ENCODE peak calls at places on chromosomes 1 and 21, in nine cellular contexts. One of them, this sample, is unnamed.

GRCh38 chr1:102262994-102263393 is 266.3 kb upstream of the OLFM3 start:
- DNase-seq in IMR-90: no peak
- DNase-seq in colonic mucosa: no peak
- DNase-seq in CD8-positive, alpha-beta T cell: no peak
- DNase-seq in tibial artery: no peak
- DNase-seq in psoas muscle: no peak
- DNase-seq in cardiac muscle cell: no peak
- DNase-seq in endothelial cell of umbilical vein: no peak
- DNase-seq in A673: peak; percentile 9
- DNase-seq in this sample: no peak

GRCh38 chr1:226978350-226979114 is 38.4 kb downstream of the COQ8A start:
- DNase-seq in IMR-90: no peak
- DNase-seq in colonic mucosa: no peak
- DNase-seq in CD8-positive, alpha-beta T cell: no peak
- DNase-seq in tibial artery: no peak
- DNase-seq in psoas muscle: no peak
- DNase-seq in cardiac muscle cell: no peak
- DNase-seq in endothelial cell of umbilical vein: no peak
- DNase-seq in A673: no peak
- DNase-seq in this sample: no peak

GRCh38 chr21:15066231-15066577 is 1.4 kb upstream of the NRIP1 start:
- DNase-seq in IMR-90: no peak
- DNase-seq in colonic mucosa: no peak
- DNase-seq in CD8-positive, alpha-beta T cell: no peak
- DNase-seq in tibial artery: no peak
- DNase-seq in psoas muscle: no peak
- DNase-seq in cardiac muscle cell: no peak
- DNase-seq in endothelial cell of umbilical vein: peak; percentile 54
- DNase-seq in A673: no peak
- DNase-seq in this sample: no peak

GRCh38 chr1:171961861-171962260 is 120.6 kb downstream of the DNM3 start:
- DNase-seq in IMR-90: no peak
- DNase-seq in colonic mucosa: no peak
- DNase-seq in CD8-positive, alpha-beta T cell: no peak
- DNase-seq in tibial artery: no peak
- DNase-seq in psoas muscle: no peak
- DNase-seq in cardiac muscle cell: no peak
- DNase-seq in endothelial cell of umbilical vein: no peak
- DNase-seq in A673: no peak
- DNase-seq in this sample: no peak

GRCh38 chr1:66253330-66253921 is 280.5 kb upstream of the SGIP1 start:
- DNase-seq in IMR-90: peak; percentile 85
- DNase-seq in colonic mucosa: no peak
- DNase-seq in CD8-positive, alpha-beta T cell: no peak
- DNase-seq in tibial artery: no peak
- DNase-seq in psoas muscle: no peak
- DNase-seq in cardiac muscle cell: peak; percentile 84
- DNase-seq in endothelial cell of umbilical vein: peak; percentile 89
- DNase-seq in A673: peak; percentile 82
- DNase-seq in this sample: no peak

GRCh38 chr1:71850936-71851335 is 431.4 kb downstream of the NEGR1 start:
- DNase-seq in IMR-90: peak; percentile 17
- DNase-seq in colonic mucosa: no peak
- DNase-seq in CD8-positive, alpha-beta T cell: no peak
- DNase-seq in tibial artery: peak; percentile 60
- DNase-seq in psoas muscle: no peak
- DNase-seq in cardiac muscle cell: peak; percentile 41
- DNase-seq in endothelial cell of umbilical vein: no peak
- DNase-seq in A673: no peak
- DNase-seq in this sample: no peak

GRCh38 chr1:27971674-27972073 is 11.9 kb downstream of the XKR8 start:
- DNase-seq in IMR-90: no peak
- DNase-seq in colonic mucosa: no peak
- DNase-seq in CD8-positive, alpha-beta T cell: no peak
- DNase-seq in tibial artery: no peak
- DNase-seq in psoas muscle: no peak
- DNase-seq in cardiac muscle cell: peak; percentile 67
- DNase-seq in endothelial cell of umbilical vein: no peak
- DNase-seq in A673: peak; percentile 59
- DNase-seq in this sample: no peak

GRCh38 chr1:53446051-53446450 is 13.1 kb upstream of the DMRTB1 start:
- DNase-seq in IMR-90: no peak
- DNase-seq in colonic mucosa: no peak
- DNase-seq in CD8-positive, alpha-beta T cell: no peak
- DNase-seq in tibial artery: no peak
- DNase-seq in psoas muscle: no peak
- DNase-seq in cardiac muscle cell: no peak
- DNase-seq in endothelial cell of umbilical vein: no peak
- DNase-seq in A673: no peak
- DNase-seq in this sample: no peak

GRCh38 chr1:117268926-117269378 is 58.2 kb upstream of the VTCN1 start:
- DNase-seq in IMR-90: no peak
- DNase-seq in colonic mucosa: no peak
- DNase-seq in CD8-positive, alpha-beta T cell: no peak
- DNase-seq in tibial artery: no peak
- DNase-seq in psoas muscle: no peak
- DNase-seq in cardiac muscle cell: no peak
- DNase-seq in endothelial cell of umbilical vein: no peak
- DNase-seq in A673: no peak
- DNase-seq in this sample: no peak

GRCh38 chr1:209936125-209936524 is 1.9 kb upstream of the SYT14 start:
- DNase-seq in IMR-90: no peak
- DNase-seq in colonic mucosa: no peak
- DNase-seq in CD8-positive, alpha-beta T cell: no peak
- DNase-seq in tibial artery: no peak
- DNase-seq in psoas muscle: no peak
- DNase-seq in cardiac muscle cell: no peak
- DNase-seq in endothelial cell of umbilical vein: no peak
- DNase-seq in A673: no peak
- DNase-seq in this sample: no peak

GRCh38 chr1:155892801-155893200 is 18.3 kb downstream of the RIT1 start:
- DNase-seq in IMR-90: peak; percentile 89
- DNase-seq in colonic mucosa: no peak
- DNase-seq in CD8-positive, alpha-beta T cell: no peak
- DNase-seq in tibial artery: no peak
- DNase-seq in psoas muscle: no peak
- DNase-seq in cardiac muscle cell: peak; percentile 66
- DNase-seq in endothelial cell of umbilical vein: peak; percentile 67
- DNase-seq in A673: peak; percentile 12
- DNase-seq in this sample: no peak

GRCh38 chr1:35047188-35047858 is 15.6 kb upstream of the ZMYM6 start:
- DNase-seq in IMR-90: peak; percentile 95
- DNase-seq in colonic mucosa: no peak
- DNase-seq in CD8-positive, alpha-beta T cell: no peak
- DNase-seq in tibial artery: no peak
- DNase-seq in psoas muscle: no peak
- DNase-seq in cardiac muscle cell: peak; percentile 97
- DNase-seq in endothelial cell of umbilical vein: peak; percentile 74
- DNase-seq in A673: peak; percentile 11
- DNase-seq in this sample: no peak

GRCh38 chr1:35044406-35044805 is 12.7 kb upstream of the ZMYM6 start:
- DNase-seq in IMR-90: no peak
- DNase-seq in colonic mucosa: no peak
- DNase-seq in CD8-positive, alpha-beta T cell: no peak
- DNase-seq in tibial artery: no peak
- DNase-seq in psoas muscle: no peak
- DNase-seq in cardiac muscle cell: no peak
- DNase-seq in endothelial cell of umbilical vein: no peak
- DNase-seq in A673: no peak
- DNase-seq in this sample: no peak

GRCh38 chr1:35049116-35049515 is 17.4 kb upstream of the ZMYM6 start:
- DNase-seq in IMR-90: no peak
- DNase-seq in colonic mucosa: no peak
- DNase-seq in CD8-positive, alpha-beta T cell: no peak
- DNase-seq in tibial artery: no peak
- DNase-seq in psoas muscle: no peak
- DNase-seq in cardiac muscle cell: peak; percentile 40
- DNase-seq in endothelial cell of umbilical vein: no peak
- DNase-seq in A673: peak; percentile 5
- DNase-seq in this sample: no peak

GRCh38 chr1:35046730-35047129 is 15.0 kb upstream of the ZMYM6 start:
- DNase-seq in IMR-90: no peak
- DNase-seq in colonic mucosa: no peak
- DNase-seq in CD8-positive, alpha-beta T cell: no peak
- DNase-seq in tibial artery: no peak
- DNase-seq in psoas muscle: no peak
- DNase-seq in cardiac muscle cell: no peak
- DNase-seq in endothelial cell of umbilical vein: no peak
- DNase-seq in A673: no peak
- DNase-seq in this sample: no peak

GRCh38 chr1:35043498-35043897 is 11.8 kb upstream of the ZMYM6 start:
- DNase-seq in IMR-90: no peak
- DNase-seq in colonic mucosa: no peak
- DNase-seq in CD8-positive, alpha-beta T cell: no peak
- DNase-seq in tibial artery: no peak
- DNase-seq in psoas muscle: no peak
- DNase-seq in cardiac muscle cell: no peak
- DNase-seq in endothelial cell of umbilical vein: no peak
- DNase-seq in A673: no peak
- DNase-seq in this sample: no peak
- TF ChIP-seq CTCF in IMR-90: no peak
- TF ChIP-seq CTCF in colonic mucosa: no peak
- TF ChIP-seq CTCF in CD8-positive, alpha-beta T cell: no peak
- TF ChIP-seq CTCF in tibial artery: no peak
- TF ChIP-seq CTCF in psoas muscle: no peak
- TF ChIP-seq CTCF in cardiac muscle cell: no peak
- TF ChIP-seq CTCF in endothelial cell of umbilical vein: no peak
- TF ChIP-seq CTCF in A673: no peak
- TF ChIP-seq CTCF in this sample: no peak

DNA sequence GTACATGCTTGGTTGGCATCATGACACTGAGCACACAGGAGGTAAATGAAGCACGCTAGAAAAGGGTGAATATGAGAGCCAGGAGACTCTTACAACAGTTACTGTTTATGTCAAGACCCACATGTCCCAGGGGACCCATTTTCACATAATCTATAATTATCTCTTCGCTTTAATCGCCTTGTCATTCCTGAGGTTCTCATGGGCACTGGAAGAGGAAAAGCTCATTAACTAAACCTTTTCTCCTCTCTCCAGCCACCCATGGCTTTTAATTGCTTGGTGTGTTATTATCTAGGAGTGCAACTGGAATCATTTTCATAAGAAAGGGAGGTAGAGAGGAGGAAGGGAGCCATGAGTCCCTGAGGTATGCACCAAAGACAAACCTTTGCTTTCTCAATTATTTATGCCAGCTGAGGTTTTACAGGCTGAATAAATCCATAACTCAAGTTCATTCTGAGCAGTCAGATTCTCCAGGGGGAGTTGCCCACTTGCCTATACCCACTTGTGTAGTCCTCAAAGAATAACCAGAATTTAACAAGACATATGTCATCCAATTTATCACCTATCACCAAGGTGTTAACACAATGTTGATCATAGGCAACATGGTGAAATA is 77.4 kb downstream of the ACBD6 start:
- DNase-seq in IMR-90: no peak
- DNase-seq in colonic mucosa: no peak
- DNase-seq in CD8-positive, alpha-beta T cell: no peak
- DNase-seq in tibial artery: no peak
- DNase-seq in psoas muscle: no peak
- DNase-seq in cardiac muscle cell: no peak
- DNase-seq in endothelial cell of umbilical vein: no peak
- DNase-seq in A673: peak; percentile 97
- DNase-seq in this sample: no peak
- H3K27ac ChIP-seq in IMR-90: no peak overlapping the region
- H3K27ac ChIP-seq in colonic mucosa: no peak overlapping the region
- H3K27ac ChIP-seq in CD8-positive, alpha-beta T cell: no peak overlapping the region
- H3K27ac ChIP-seq in tibial artery: no peak overlapping the region
- H3K27ac ChIP-seq in psoas muscle: no peak overlapping the region
- H3K27ac ChIP-seq in cardiac muscle cell: no peak overlapping the region
- H3K27ac ChIP-seq in endothelial cell of umbilical vein: no peak overlapping the region
- H3K27ac ChIP-seq in A673: no peak overlapping the region
- H3K27ac ChIP-seq in this sample: no peak overlapping the region

GRCh38 chr1:230894032-230894431 is 25.7 kb upstream of the C1orf198 start:
- DNase-seq in IMR-90: no peak
- DNase-seq in colonic mucosa: no peak
- DNase-seq in CD8-positive, alpha-beta T cell: no peak
- DNase-seq in tibial artery: no peak
- DNase-seq in psoas muscle: no peak
- DNase-seq in cardiac muscle cell: no peak
- DNase-seq in endothelial cell of umbilical vein: no peak
- DNase-seq in A673: no peak
- DNase-seq in this sample: no peak

GRCh38 chr1:230891413-230891812 is 23.1 kb upstream of the C1orf198 start:
- DNase-seq in IMR-90: no peak
- DNase-seq in colonic mucosa: no peak
- DNase-seq in CD8-positive, alpha-beta T cell: no peak
- DNase-seq in tibial artery: no peak
- DNase-seq in psoas muscle: no peak
- DNase-seq in cardiac muscle cell: no peak
- DNase-seq in endothelial cell of umbilical vein: no peak
- DNase-seq in A673: no peak
- DNase-seq in this sample: no peak

GRCh38 chr1:230894664-230895063 is 26.3 kb upstream of the C1orf198 start:
- DNase-seq in IMR-90: no peak
- DNase-seq in colonic mucosa: no peak
- DNase-seq in CD8-positive, alpha-beta T cell: no peak
- DNase-seq in tibial artery: no peak
- DNase-seq in psoas muscle: no peak
- DNase-seq in cardiac muscle cell: no peak
- DNase-seq in endothelial cell of umbilical vein: no peak
- DNase-seq in A673: no peak
- DNase-seq in this sample: no peak

GRCh38 chr1:230895452-230895851 is 27.1 kb upstream of the C1orf198 start:
- DNase-seq in IMR-90: no peak
- DNase-seq in colonic mucosa: no peak
- DNase-seq in CD8-positive, alpha-beta T cell: no peak
- DNase-seq in tibial artery: no peak
- DNase-seq in psoas muscle: no peak
- DNase-seq in cardiac muscle cell: no peak
- DNase-seq in endothelial cell of umbilical vein: no peak
- DNase-seq in A673: no peak
- DNase-seq in this sample: no peak

DNA sequence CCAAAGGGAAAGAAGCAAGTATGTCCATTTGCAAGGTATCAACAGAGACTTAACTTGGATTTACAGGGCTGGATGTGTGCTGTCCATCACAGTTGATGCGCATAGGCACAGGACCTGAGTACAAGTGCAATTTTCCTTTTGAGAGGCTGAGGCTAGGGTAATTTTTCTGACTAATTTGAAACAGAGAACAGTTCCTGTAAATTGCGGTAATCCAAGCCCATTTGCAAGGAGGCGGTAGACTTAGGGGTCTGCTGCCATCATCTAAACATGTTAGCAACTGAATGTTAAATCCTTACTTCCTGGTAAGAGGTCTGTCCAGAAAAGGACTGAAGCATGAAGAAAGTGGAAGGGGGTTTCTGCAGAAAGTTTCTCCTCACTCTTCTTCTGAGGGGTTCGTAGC is 23.7 kb upstream of the C1orf198 start:
- DNase-seq in IMR-90: no peak
- DNase-seq in colonic mucosa: no peak
- DNase-seq in CD8-positive, alpha-beta T cell: no peak
- DNase-seq in tibial artery: no peak
- DNase-seq in psoas muscle: no peak
- DNase-seq in cardiac muscle cell: no peak
- DNase-seq in endothelial cell of umbilical vein: no peak
- DNase-seq in A673: no peak
- DNase-seq in this sample: no peak
- H3K27me3 ChIP-seq in IMR-90: no peaks in the 10 kb centered on the region
- H3K27me3 ChIP-seq in colonic mucosa: no peaks in the 10 kb centered on the region
- H3K27me3 ChIP-seq in CD8-positive, alpha-beta T cell: no peaks in the 10 kb centered on the region
- H3K27me3 ChIP-seq in tibial artery: no peaks in the 10 kb centered on the region
- H3K27me3 ChIP-seq in psoas muscle: peaks cover 11% of the 10 kb centered on the region
- H3K27me3 ChIP-seq in cardiac muscle cell: no peaks in the 10 kb centered on the region
- H3K27me3 ChIP-seq in endothelial cell of umbilical vein: peaks cover 4% of the 10 kb centered on the region
- H3K27me3 ChIP-seq in A673: no peaks in the 10 kb centered on the region
- H3K27me3 ChIP-seq in this sample: no peaks in the 10 kb centered on the region

GRCh38 chr1:245797592-245798366 is 643.0 kb downstream of the KIF26B start:
- DNase-seq in IMR-90: no peak
- DNase-seq in colonic mucosa: no peak
- DNase-seq in CD8-positive, alpha-beta T cell: no peak
- DNase-seq in tibial artery: no peak
- DNase-seq in psoas muscle: no peak
- DNase-seq in cardiac muscle cell: peak; percentile 22
- DNase-seq in endothelial cell of umbilical vein: no peak
- DNase-seq in A673: peak; percentile 52
- DNase-seq in this sample: no peak
- TF ChIP-seq CTCF in IMR-90: peak; percentile 38
- TF ChIP-seq CTCF in colonic mucosa: no peak
- TF ChIP-seq CTCF in CD8-positive, alpha-beta T cell: no peak
- TF ChIP-seq CTCF in tibial artery: no peak
- TF ChIP-seq CTCF in psoas muscle: no peak
- TF ChIP-seq CTCF in cardiac muscle cell: peak; percentile 36
- TF ChIP-seq CTCF in endothelial cell of umbilical vein: peak; percentile 30
- TF ChIP-seq CTCF in A673: peak; percentile 72
- TF ChIP-seq CTCF in this sample: no peak

This sample was measured in CD4-positive, alpha-beta T cell.